ENCODE peak calls at places on chromosomes 3 and 15, in five cellular contexts. X is K562, F is gastrocnemius medialis, R is GM23248, P is HCT116. S is an unnamed sample.

GRCh38 chr3:111392911-111393351 is 149.1 kb upstream of the CD96 start:
- DNase-seq in F (no peak), R (no peak), X (no peak), P (peak; percentile 12), S (peak; percentile 59)

GRCh38 chr3:134867277-134867676 is 72.2 kb downstream of the EPHB1 start:
- DNase-seq in R (no peak), X (no peak), F (no peak), P (no peak), S (no peak)

GRCh38 chr3:158532099-158532734 is 38.8 kb upstream of the MLF1 start:
- DNase-seq in R (peak; percentile 67), P (peak; percentile 41), F (no peak), X (peak; percentile 20), S (peak; percentile 32)

GRCh38 chr3:48560648-48561018 is 2.9 kb downstream of the UCN2 start:
- DNase-seq in P (no peak), R (no peak), X (no peak), F (peak; percentile 41), S (no peak)

GRCh38 chr3:21447471-21448205 is 303.4 kb downstream of the ZNF385D start:
- DNase-seq in R (peak; percentile 50), X (no peak), F (no peak), P (no peak), S (no peak)

GRCh38 chr3:24141548-24141947 is 196.5 kb downstream of the NR1D2 start:
- DNase-seq in X (no peak), R (no peak), P (no peak), F (no peak), S (no peak)

GRCh38 chr15:66862111-66862815 is 160.2 kb downstream of the SMAD6 start:
- DNase-seq in F (no peak), R (peak; percentile 84), P (no peak), X (no peak), S (no peak)

GRCh38 chr3:189999718-190000117 is 121.0 kb downstream of the P3H2 start:
- DNase-seq in R (no peak), X (no peak), P (no peak), F (no peak), S (no peak)

GRCh38 chr3:128383316-128384235 is 83.1 kb downstream of the DNAJB8 start:
- DNase-seq in R (peak; percentile 62), F (peak; percentile 53), P (peak; percentile 38), X (peak; percentile 71), S (peak; percentile 91)

GRCh38 chr15:67126551-67127333 is 61.3 kb downstream of the SMAD3 start:
- DNase-seq in F (no peak), X (no peak), P (no peak), R (peak; percentile 20), S (no peak)

GRCh38 chr3:183328164-183328563 is 75.1 kb downstream of the B3GNT5 start:
- DNase-seq in P (no peak), X (no peak), F (no peak), R (peak; percentile 9), S (no peak)

GRCh38 chr3:125203731-125204130 is 8.8 kb downstream of the SLC12A8 start:
- DNase-seq in F (no peak), R (no peak), X (no peak), P (no peak), S (no peak)

GRCh38 chr15:63948971-63949370 is 97.3 kb downstream of the DAPK2 start:
- DNase-seq in P (no peak), F (no peak), R (no peak), X (no peak), S (no peak)

GRCh38 chr3:177245257-177245656 is 48.0 kb upstream of the TBL1XR1 start:
- DNase-seq in F (no peak), P (no peak), R (no peak), X (no peak), S (peak; percentile 35)

GRCh38 chr3:152183473-152183872 is 85.3 kb upstream of the MBNL1 start:
- DNase-seq in X (peak; percentile 68), P (peak; percentile 46), F (peak; percentile 23), R (no peak), S (peak; percentile 32)

GRCh38 chr3:96083610-96084009 is 730.8 kb upstream of the EPHA6 start:
- DNase-seq in F (no peak), R (no peak), X (no peak), P (no peak), S (no peak)

GRCh38 chr15:93035953-93036810 is 52.8 kb downstream of the RGMA start:
- DNase-seq in P (peak; percentile 37), X (peak; percentile 77), F (no peak), R (peak; percentile 35), S (peak; percentile 32)

GRCh38 chr3:94433811-94434210 is 370.9 kb downstream of the NSUN3 start:
- DNase-seq in R (no peak), P (no peak), X (no peak), F (no peak), S (no peak)

GRCh38 chr15:31280037-31280830 is 46.4 kb upstream of the KLF13 start:
- DNase-seq in P (no peak), F (no peak), R (no peak), X (no peak), S (no peak)

GRCh38 chr3:83863380-83863779 is 1095.4 kb upstream of the CADM2 start:
- DNase-seq in X (no peak), F (no peak), R (no peak), P (no peak), S (no peak)

GRCh38 chr15:100350434-100351226 is 8.9 kb upstream of the ADAMTS17 start:
- DNase-seq in P (no peak), X (no peak), R (peak; percentile 80), F (no peak), S (no peak)

GRCh38 chr3:123759311-123759710 is 124.8 kb downstream of the MYLK start:
- DNase-seq in F (no peak), P (no peak), X (no peak), R (peak; percentile 37), S (no peak)

GRCh38 chr3:32120480-32120879 is 14.1 kb downstream of the GPD1L start:
- DNase-seq in R (no peak), P (no peak), F (no peak), X (no peak), S (peak; percentile 70)

GRCh38 chr15:77983708-77984445 is 93.6 kb downstream of the TBC1D2B start:
- DNase-seq in F (no peak), R (peak; percentile 49), X (no peak), P (no peak), S (no peak)

GRCh38 chr3:94162700-94163099 is 99.8 kb downstream of the NSUN3 start:
- DNase-seq in X (peak; percentile 6), P (peak; percentile 85), F (no peak), R (peak; percentile 50), S (no peak)

GRCh38 chr3:160400631-160401150 is 1.2 kb downstream of the SMC4 start:
- DNase-seq in R (peak; percentile 56), F (no peak), X (peak; percentile 23), P (no peak), S (peak; percentile 24)

GRCh38 chr3:175941352-175941751 is 1082.2 kb downstream of the NAALADL2 start:
- DNase-seq in R (no peak), P (no peak), X (no peak), F (no peak), S (peak; percentile 4)

GRCh38 chr3:19046440-19046839 is 101.9 kb upstream of the KCNH8 start:
- DNase-seq in X (no peak), R (no peak), F (no peak), P (no peak), S (no peak)

GRCh38 chr3:150248116-150248864 is 159.8 kb upstream of the TSC22D2 start:
- DNase-seq in P (no peak), R (peak; percentile 53), X (no peak), F (no peak), S (no peak)

GRCh38 chr3:64909011-64909410 is 221.2 kb upstream of the ADAMTS9 start:
- DNase-seq in X (no peak), R (no peak), F (no peak), P (no peak), S (no peak)

GRCh38 chr3:74119221-74119620 is 494.5 kb upstream of the PDZRN3 start:
- DNase-seq in X (no peak), P (no peak), F (no peak), R (no peak), S (no peak)

GRCh38 chr3:43855674-43856299 is 165.0 kb downstream of the ABHD5 start:
- DNase-seq in P (peak; percentile 27), F (no peak), X (peak; percentile 49), R (peak; percentile 79), S (peak; percentile 74)

GRCh38 chr15:73927476-73928240 is 1.4 kb downstream of the LOXL1 start:
- DNase-seq in F (no peak), P (peak; percentile 15), R (peak; percentile 80), X (peak; percentile 54), S (peak; percentile 65)
- H3K27ac ChIP-seq in F (peak overlapping the region; percentile 81), P (peak overlapping the region; percentile 94), R (peak overlapping the region; percentile 94), X (no peak overlapping the region), S (no peak overlapping the region)

DNA sequence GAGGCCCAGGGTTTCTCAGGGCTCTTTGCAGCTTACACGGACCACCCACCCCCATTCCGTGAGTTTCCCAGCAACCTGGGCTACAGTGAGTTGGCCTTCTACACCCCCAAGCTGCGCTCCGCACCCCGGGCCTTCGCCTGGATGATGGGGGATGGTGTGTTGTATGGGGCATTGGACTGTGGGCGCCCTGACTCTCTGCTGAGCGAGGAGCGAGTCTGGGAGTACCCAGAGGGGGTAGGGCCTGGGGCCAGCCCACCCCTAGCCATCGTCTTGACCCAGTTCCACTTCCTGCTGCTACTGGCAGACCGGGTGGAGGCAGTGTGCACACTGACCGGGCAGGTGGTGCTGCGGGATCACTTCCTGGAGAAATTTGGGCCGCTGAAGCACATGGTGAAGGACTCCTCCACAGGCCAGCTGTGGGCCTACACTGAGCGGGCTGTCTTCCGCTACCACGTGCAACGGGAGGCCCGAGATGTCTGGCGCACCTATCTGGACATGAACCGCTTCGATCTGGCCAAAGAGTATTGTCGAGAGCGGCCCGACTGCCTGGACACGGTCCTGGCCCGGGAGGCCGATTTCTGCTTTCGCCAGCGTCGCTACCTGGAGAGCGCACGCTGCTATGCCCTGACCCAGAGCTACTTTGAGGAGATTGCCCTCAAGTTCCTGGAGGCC is 5.4 kb downstream of the VPS18 start:
- DNase-seq in P (no peak), X (no peak), F (no peak), R (no peak), S (no peak)
- H3K27ac ChIP-seq in P (no peak overlapping the region), X (no peak overlapping the region), F (no peak overlapping the region), R (no peak overlapping the region), S (no peak overlapping the region)

DNA sequence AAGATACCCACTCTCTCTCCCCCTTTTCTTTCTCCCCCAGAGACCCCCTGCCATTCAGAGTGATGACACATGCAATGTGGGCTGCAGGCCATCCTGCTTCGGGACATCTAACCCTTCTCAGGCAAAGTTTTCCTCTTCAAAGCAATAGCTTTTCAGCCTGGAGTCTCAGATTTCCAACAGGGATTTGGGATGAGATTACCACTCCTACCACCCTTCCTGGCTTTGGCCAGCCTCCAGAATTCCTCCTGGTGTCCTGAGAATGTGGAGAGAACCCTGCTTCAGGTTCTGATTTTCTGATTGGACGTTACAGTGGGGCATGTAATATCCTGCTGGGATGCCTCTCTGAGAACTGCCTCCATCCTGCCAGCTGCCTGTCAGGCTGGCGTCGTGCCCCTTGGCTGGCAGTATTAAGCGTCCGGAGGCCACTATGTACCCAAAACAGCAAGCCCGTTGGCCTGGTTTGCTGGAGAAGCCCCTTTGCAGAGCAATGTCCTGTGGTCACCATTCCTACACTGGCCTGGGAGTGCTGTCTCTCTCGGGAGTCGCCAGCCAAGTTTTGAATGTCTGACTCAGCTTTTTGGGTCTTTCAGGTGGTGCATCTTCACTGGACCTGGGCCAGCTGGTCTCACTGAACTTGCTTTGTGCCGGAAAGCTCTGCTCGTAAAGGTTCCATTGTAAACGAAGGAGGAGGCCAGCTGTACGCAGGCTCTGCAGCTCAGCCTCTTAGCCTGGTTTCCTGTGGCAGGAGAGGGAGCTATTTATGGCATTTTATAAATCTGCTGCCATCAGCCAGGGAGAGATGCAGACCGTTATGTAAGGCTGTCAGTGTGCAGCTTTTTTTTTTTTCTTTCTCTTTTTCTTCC is 19.2 kb upstream of the TRAK1 start:
- DNase-seq in X (no peak), F (peak; percentile 74), R (peak; percentile 80), P (no peak), S (peak; percentile 32)
- H3K27ac ChIP-seq in X (no peak overlapping the region), F (peak overlapping the region; percentile 88), R (peak overlapping the region; percentile 72), P (peak overlapping the region; percentile 10), S (no peak overlapping the region)

GRCh38 chr3:39468108-39468436 is 592 bp downstream of the MOBP start:
- DNase-seq in F (no peak), R (no peak), X (no peak), P (no peak), S (no peak)
- H3K27ac ChIP-seq in F (no peak overlapping the region), R (no peak overlapping the region), X (no peak overlapping the region), P (no peak overlapping the region), S (no peak overlapping the region)